ENCODE peak calls at places on chromosomes 7 and 10, in seven cellular contexts. B is IMR-90; K is CD4-positive, alpha-beta memory T cell; E is AG10803; L is astrocyte of the spinal cord; R is fibroblast of mammary gland; D is GM12864. O is an unnamed sample.

GRCh38 chr7:1810961-1811849 is 141.1 kb downstream of the ELFN1 start:
- DNase-seq in B (peak; percentile 13), K (no peak), E (peak; percentile 25), L (no peak), R (peak; percentile 53), D (no peak), O (no peak)

GRCh38 chr10:91034042-91034441 is 113.2 kb upstream of the ANKRD1 start:
- DNase-seq in B (no peak), K (peak; percentile 76), E (no peak), L (no peak), R (no peak), D (no peak), O (no peak)

GRCh38 chr7:101727184-101727583 is 90.2 kb upstream of the CUX1 start:
- DNase-seq in B (no peak), K (no peak), E (no peak), L (no peak), R (no peak), D (no peak), O (no peak)

GRCh38 chr10:32266566-32266965 is 80.4 kb downstream of the EPC1 start:
- DNase-seq in B (no peak), K (no peak), E (no peak), L (no peak), R (no peak), D (no peak), O (no peak)

GRCh38 chr10:83333566-83333965 is 805.7 kb upstream of the GHITM start:
- DNase-seq in B (no peak), K (no peak), E (no peak), L (no peak), R (no peak), D (no peak), O (no peak)

GRCh38 chr7:157276731-157277562 is 59.9 kb upstream of the DNAJB6 start:
- DNase-seq in B (peak; percentile 51), K (peak; percentile 38), E (peak; percentile 40), L (peak; percentile 28), R (no peak), D (no peak), O (peak; percentile 29)

GRCh38 chr10:61882621-61883375 is 18.7 kb upstream of the ARID5B start:
- DNase-seq in B (peak; percentile 58), K (no peak), E (peak; percentile 48), L (peak; percentile 18), R (peak; percentile 66), D (no peak), O (no peak)

GRCh38 chr7:81618400-81619014 is 151.3 kb downstream of the HGF start:
- DNase-seq in B (peak; percentile 98), K (no peak), E (peak; percentile 86), L (peak; percentile 92), R (peak; percentile 97), D (no peak), O (peak; percentile 86)

GRCh38 chr10:58675321-58675720 is 162.6 kb downstream of the BICC1 start:
- DNase-seq in B (no peak), K (no peak), E (no peak), L (no peak), R (no peak), D (no peak), O (no peak)

GRCh38 chr10:29266641-29267040 is 22.2 kb upstream of the LYZL1 start:
- DNase-seq in B (no peak), K (no peak), E (peak; percentile 60), L (peak; percentile 65), R (peak; percentile 47), D (no peak), O (no peak)

GRCh38 chr10:99937630-99938029 is 72.1 kb downstream of the DNMBP start:
- DNase-seq in B (no peak), K (no peak), E (no peak), L (no peak), R (no peak), D (peak; percentile 22), O (no peak)

GRCh38 chr7:95828824-95829428 is 56.6 kb downstream of the DYNC1I1 start:
- DNase-seq in B (no peak), K (no peak), E (no peak), L (no peak), R (no peak), D (no peak), O (no peak)

GRCh38 chr10:43960981-43961380 is 312.3 kb upstream of the ZNF32 start:
- DNase-seq in B (no peak), K (no peak), E (no peak), L (no peak), R (no peak), D (no peak), O (no peak)

GRCh38 chr7:116152276-116152675 is 58.1 kb upstream of the TES start:
- DNase-seq in B (no peak), K (no peak), E (no peak), L (no peak), R (no peak), D (no peak), O (no peak)

GRCh38 chr7:116148108-116148507 is 62.2 kb upstream of the TES start:
- DNase-seq in B (no peak), K (no peak), E (no peak), L (no peak), R (no peak), D (no peak), O (no peak)

GRCh38 chr7:116150588-116150987 is 59.8 kb upstream of the TES start:
- DNase-seq in B (peak; percentile 56), K (no peak), E (no peak), L (no peak), R (peak; percentile 50), D (no peak), O (peak; percentile 62)

DNA sequence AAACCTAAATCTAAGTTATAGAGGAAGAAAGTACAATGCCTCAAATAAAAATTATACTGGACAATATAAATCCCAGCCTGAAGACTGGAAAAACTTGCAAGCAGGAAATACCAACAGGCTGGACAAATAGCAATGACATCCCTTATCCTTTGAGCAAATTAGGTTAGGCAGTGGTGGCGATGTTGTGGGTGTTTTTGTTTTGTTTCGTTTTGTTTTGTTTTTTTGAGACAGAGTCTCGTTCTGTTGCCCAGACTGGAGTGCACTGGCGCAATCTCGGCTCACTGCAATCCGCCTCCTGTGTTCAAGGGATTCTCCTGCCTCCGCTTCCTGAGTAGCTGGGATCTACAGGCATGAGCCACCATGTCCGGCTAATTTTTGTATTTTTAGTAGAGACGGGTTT is 57.3 kb upstream of the TES start:
- DNase-seq in B (no peak), K (no peak), E (no peak), L (no peak), R (no peak), D (no peak), O (no peak)
- H3K4me3 ChIP-seq in B (no peak overlapping the region), K (no peak overlapping the region), E (no peak overlapping the region), L (no peak overlapping the region), R (no peak overlapping the region), D (no peak overlapping the region), O (no peak overlapping the region)

GRCh38 chr10:70582793-70583700 is 19.5 kb downstream of the PRF1 start:
- DNase-seq in B (no peak), K (no peak), E (no peak), L (no peak), R (no peak), D (no peak), O (no peak)

GRCh38 chr10:70576803-70577517 is 25.6 kb downstream of the PRF1 start:
- DNase-seq in B (peak; percentile 27), K (no peak), E (no peak), L (peak; percentile 47), R (peak; percentile 22), D (no peak), O (no peak)

GRCh38 chr10:70575874-70576802 is 26.4 kb downstream of the PRF1 start:
- DNase-seq in B (no peak), K (peak; percentile 11), E (peak; percentile 17), L (peak; percentile 83), R (peak; percentile 33), D (peak; percentile 80), O (no peak)

GRCh38 chr10:70578371-70578947 is 24.1 kb downstream of the PRF1 start:
- DNase-seq in B (peak; percentile 56), K (peak; percentile 73), E (peak; percentile 12), L (peak; percentile 98), R (peak; percentile 45), D (peak; percentile 87), O (no peak)

GRCh38 chr10:70579234-70580002 is 23.1 kb downstream of the PRF1 start:
- DNase-seq in B (no peak), K (peak; percentile 22), E (no peak), L (no peak), R (no peak), D (no peak), O (no peak)
- H3K4me3 ChIP-seq in B (no peak overlapping the region), K (no peak overlapping the region), E (no peak overlapping the region), L (no peak overlapping the region), R (no peak overlapping the region), D (no peak overlapping the region), O (no peak overlapping the region)

GRCh38 chr7:74289018-74289659 is at the start of gene CLIP2:
- DNase-seq in B (peak; percentile 77), K (peak; percentile 73), E (peak; percentile 86), L (peak; percentile 79), R (peak; percentile 76), D (no peak), O (peak; percentile 67)

GRCh38 chr7:74287303-74288033 is 1.7 kb upstream of the CLIP2 start:
- DNase-seq in B (no peak), K (no peak), E (no peak), L (no peak), R (no peak), D (no peak), O (no peak)

GRCh38 chr7:74289660-74290589 is 718 bp downstream of the CLIP2 start:
- DNase-seq in B (no peak), K (peak; percentile 14), E (peak; percentile 53), L (no peak), R (no peak), D (no peak), O (no peak)

GRCh38 chr7:74286131-74286530 is 3.1 kb upstream of the CLIP2 start:
- DNase-seq in B (no peak), K (no peak), E (no peak), L (no peak), R (no peak), D (no peak), O (no peak)

GRCh38 chr7:74288034-74288881 is 949 bp upstream of the CLIP2 start:
- DNase-seq in B (no peak), K (no peak), E (peak; percentile 37), L (peak; percentile 13), R (peak; percentile 50), D (no peak), O (no peak)
- H3K4me3 ChIP-seq in B (no peak overlapping the region), K (no peak overlapping the region), E (no peak overlapping the region), L (no peak overlapping the region), R (peak overlapping the region; percentile 55), D (peak overlapping the region; percentile 80), O (no peak overlapping the region)

DNA sequence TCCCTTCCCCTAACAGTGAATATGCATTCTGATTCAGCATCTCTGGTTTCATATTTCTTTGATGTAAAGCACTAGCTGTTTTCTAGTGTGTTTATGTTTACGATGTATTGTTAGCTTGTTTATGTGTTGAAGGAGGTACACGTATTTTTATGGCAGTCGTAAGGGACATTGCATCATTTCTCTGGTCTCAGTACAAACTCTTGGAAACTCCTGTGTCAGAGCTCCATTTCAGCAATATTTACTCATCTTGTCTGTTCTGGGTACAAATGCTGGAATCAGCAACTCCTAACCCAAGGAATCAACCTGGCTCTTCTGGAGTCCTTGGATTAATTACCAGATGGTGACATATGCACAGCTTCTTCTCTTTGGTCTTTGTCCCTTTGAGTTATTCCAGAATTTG is 270.0 kb upstream of the PLXDC2 start:
- DNase-seq in B (no peak), K (no peak), E (no peak), L (no peak), R (peak; percentile 22), D (no peak), O (no peak)
- H3K4me3 ChIP-seq in B (no peak overlapping the region), K (no peak overlapping the region), E (no peak overlapping the region), L (no peak overlapping the region), R (no peak overlapping the region), D (no peak overlapping the region), O (no peak overlapping the region)

GRCh38 chr10:119928411-119928810 is 35.9 kb downstream of the SEC23IP start:
- DNase-seq in B (no peak), K (no peak), E (no peak), L (no peak), R (no peak), D (no peak), O (no peak)
- H3K4me3 ChIP-seq in B (no peak overlapping the region), K (no peak overlapping the region), E (no peak overlapping the region), L (no peak overlapping the region), R (no peak overlapping the region), D (no peak overlapping the region), O (no peak overlapping the region)

O was measured in endothelial cell of umbilical vein.